ENCODE peak calls at places on chromosomes 6 and 20, in ten cellular contexts. One of them, this sample, is unnamed.

GRCh38 chr20:36585410-36586125 is 12.2 kb downstream of the TGIF2 start:
- DNase-seq in SW 1271: no peak
- DNase-seq in activated naive CD4-positive, alpha-beta T cell treated with anti-CD3 and anti-CD28 coated beads for 36 hours: no peak
- DNase-seq in activated T-cell treated with anti-CD3 and anti-CD28 coated beads, Interleukin-2, amount 50 U/mL, for 72 hours: no peak
- DNase-seq in effector CD8-positive, alpha-beta T cell: no peak
- DNase-seq in anterior cingulate cortex: no peak
- DNase-seq in naive thymus-derived CD4-positive, alpha-beta T cell: no peak
- DNase-seq in right cardiac atrium: no peak
- DNase-seq in IMR-90: peak; percentile 20
- DNase-seq in type B pancreatic cell: no peak
- DNase-seq in this sample: no peak

GRCh38 chr20:39534846-39535245 is 572.7 kb downstream of the DHX35 start:
- DNase-seq in SW 1271: no peak
- DNase-seq in activated naive CD4-positive, alpha-beta T cell treated with anti-CD3 and anti-CD28 coated beads for 36 hours: no peak
- DNase-seq in activated T-cell treated with anti-CD3 and anti-CD28 coated beads, Interleukin-2, amount 50 U/mL, for 72 hours: no peak
- DNase-seq in effector CD8-positive, alpha-beta T cell: no peak
- DNase-seq in anterior cingulate cortex: no peak
- DNase-seq in naive thymus-derived CD4-positive, alpha-beta T cell: no peak
- DNase-seq in right cardiac atrium: no peak
- DNase-seq in IMR-90: no peak
- DNase-seq in type B pancreatic cell: no peak
- DNase-seq in this sample: no peak

GRCh38 chr6:46290916-46291633 is 120.3 kb upstream of the ENPP5 start:
- DNase-seq in SW 1271: no peak
- DNase-seq in activated naive CD4-positive, alpha-beta T cell treated with anti-CD3 and anti-CD28 coated beads for 36 hours: no peak
- DNase-seq in activated T-cell treated with anti-CD3 and anti-CD28 coated beads, Interleukin-2, amount 50 U/mL, for 72 hours: no peak
- DNase-seq in effector CD8-positive, alpha-beta T cell: no peak
- DNase-seq in anterior cingulate cortex: no peak
- DNase-seq in naive thymus-derived CD4-positive, alpha-beta T cell: no peak
- DNase-seq in right cardiac atrium: no peak
- DNase-seq in IMR-90: no peak
- DNase-seq in type B pancreatic cell: no peak
- DNase-seq in this sample: no peak

GRCh38 chr20:39876974-39877615 is 811.9 kb downstream of the MAFB start:
- DNase-seq in SW 1271: no peak
- DNase-seq in activated naive CD4-positive, alpha-beta T cell treated with anti-CD3 and anti-CD28 coated beads for 36 hours: no peak
- DNase-seq in activated T-cell treated with anti-CD3 and anti-CD28 coated beads, Interleukin-2, amount 50 U/mL, for 72 hours: no peak
- DNase-seq in effector CD8-positive, alpha-beta T cell: no peak
- DNase-seq in anterior cingulate cortex: no peak
- DNase-seq in naive thymus-derived CD4-positive, alpha-beta T cell: no peak
- DNase-seq in right cardiac atrium: no peak
- DNase-seq in IMR-90: no peak
- DNase-seq in type B pancreatic cell: no peak
- DNase-seq in this sample: no peak

GRCh38 chr6:54031194-54031593 is 80.0 kb upstream of the MLIP start:
- DNase-seq in SW 1271: no peak
- DNase-seq in activated naive CD4-positive, alpha-beta T cell treated with anti-CD3 and anti-CD28 coated beads for 36 hours: no peak
- DNase-seq in activated T-cell treated with anti-CD3 and anti-CD28 coated beads, Interleukin-2, amount 50 U/mL, for 72 hours: no peak
- DNase-seq in effector CD8-positive, alpha-beta T cell: no peak
- DNase-seq in anterior cingulate cortex: no peak
- DNase-seq in naive thymus-derived CD4-positive, alpha-beta T cell: no peak
- DNase-seq in right cardiac atrium: no peak
- DNase-seq in IMR-90: no peak
- DNase-seq in type B pancreatic cell: no peak
- DNase-seq in this sample: no peak

GRCh38 chr6:14149053-14149746 is 31.6 kb downstream of the CD83 start:
- DNase-seq in SW 1271: no peak
- DNase-seq in activated naive CD4-positive, alpha-beta T cell treated with anti-CD3 and anti-CD28 coated beads for 36 hours: no peak
- DNase-seq in activated T-cell treated with anti-CD3 and anti-CD28 coated beads, Interleukin-2, amount 50 U/mL, for 72 hours: no peak
- DNase-seq in effector CD8-positive, alpha-beta T cell: no peak
- DNase-seq in anterior cingulate cortex: no peak
- DNase-seq in naive thymus-derived CD4-positive, alpha-beta T cell: no peak
- DNase-seq in right cardiac atrium: no peak
- DNase-seq in IMR-90: no peak
- DNase-seq in type B pancreatic cell: no peak
- DNase-seq in this sample: no peak

GRCh38 chr20:64219202-64219601 is 36.3 kb upstream of the PCMTD2 start:
- DNase-seq in SW 1271: no peak
- DNase-seq in activated naive CD4-positive, alpha-beta T cell treated with anti-CD3 and anti-CD28 coated beads for 36 hours: no peak
- DNase-seq in activated T-cell treated with anti-CD3 and anti-CD28 coated beads, Interleukin-2, amount 50 U/mL, for 72 hours: no peak
- DNase-seq in effector CD8-positive, alpha-beta T cell: no peak
- DNase-seq in anterior cingulate cortex: no peak
- DNase-seq in naive thymus-derived CD4-positive, alpha-beta T cell: no peak
- DNase-seq in right cardiac atrium: no peak
- DNase-seq in IMR-90: no peak
- DNase-seq in type B pancreatic cell: no peak
- DNase-seq in this sample: no peak

GRCh38 chr20:14622796-14623195 is 285.4 kb upstream of the FLRT3 start:
- DNase-seq in SW 1271: no peak
- DNase-seq in activated naive CD4-positive, alpha-beta T cell treated with anti-CD3 and anti-CD28 coated beads for 36 hours: no peak
- DNase-seq in activated T-cell treated with anti-CD3 and anti-CD28 coated beads, Interleukin-2, amount 50 U/mL, for 72 hours: no peak
- DNase-seq in effector CD8-positive, alpha-beta T cell: no peak
- DNase-seq in anterior cingulate cortex: no peak
- DNase-seq in naive thymus-derived CD4-positive, alpha-beta T cell: no peak
- DNase-seq in right cardiac atrium: no peak
- DNase-seq in IMR-90: peak; percentile 2
- DNase-seq in type B pancreatic cell: no peak
- DNase-seq in this sample: no peak

GRCh38 chr20:20663841-20664240 is 48.6 kb downstream of the RALGAPA2 start:
- DNase-seq in SW 1271: no peak
- DNase-seq in activated naive CD4-positive, alpha-beta T cell treated with anti-CD3 and anti-CD28 coated beads for 36 hours: no peak
- DNase-seq in activated T-cell treated with anti-CD3 and anti-CD28 coated beads, Interleukin-2, amount 50 U/mL, for 72 hours: no peak
- DNase-seq in effector CD8-positive, alpha-beta T cell: no peak
- DNase-seq in anterior cingulate cortex: no peak
- DNase-seq in naive thymus-derived CD4-positive, alpha-beta T cell: no peak
- DNase-seq in right cardiac atrium: no peak
- DNase-seq in IMR-90: no peak
- DNase-seq in type B pancreatic cell: no peak
- DNase-seq in this sample: no peak

GRCh38 chr6:28658475-28659249 is 133.0 kb downstream of the GPX5 start:
- DNase-seq in SW 1271: no peak
- DNase-seq in activated naive CD4-positive, alpha-beta T cell treated with anti-CD3 and anti-CD28 coated beads for 36 hours: no peak
- DNase-seq in activated T-cell treated with anti-CD3 and anti-CD28 coated beads, Interleukin-2, amount 50 U/mL, for 72 hours: no peak
- DNase-seq in effector CD8-positive, alpha-beta T cell: no peak
- DNase-seq in anterior cingulate cortex: no peak
- DNase-seq in naive thymus-derived CD4-positive, alpha-beta T cell: no peak
- DNase-seq in right cardiac atrium: no peak
- DNase-seq in IMR-90: peak; percentile 12
- DNase-seq in type B pancreatic cell: no peak
- DNase-seq in this sample: no peak

GRCh38 chr20:63060057-63060991 is 53.6 kb upstream of the BHLHE23 start:
- DNase-seq in SW 1271: no peak
- DNase-seq in activated naive CD4-positive, alpha-beta T cell treated with anti-CD3 and anti-CD28 coated beads for 36 hours: no peak
- DNase-seq in activated T-cell treated with anti-CD3 and anti-CD28 coated beads, Interleukin-2, amount 50 U/mL, for 72 hours: no peak
- DNase-seq in effector CD8-positive, alpha-beta T cell: no peak
- DNase-seq in anterior cingulate cortex: no peak
- DNase-seq in naive thymus-derived CD4-positive, alpha-beta T cell: no peak
- DNase-seq in right cardiac atrium: no peak
- DNase-seq in IMR-90: peak; percentile 22
- DNase-seq in type B pancreatic cell: no peak
- DNase-seq in this sample: no peak

GRCh38 chr6:142822882-142823578 is 121.9 kb downstream of the HIVEP2 start:
- DNase-seq in SW 1271: no peak
- DNase-seq in activated naive CD4-positive, alpha-beta T cell treated with anti-CD3 and anti-CD28 coated beads for 36 hours: peak; percentile 57
- DNase-seq in activated T-cell treated with anti-CD3 and anti-CD28 coated beads, Interleukin-2, amount 50 U/mL, for 72 hours: peak; percentile 38
- DNase-seq in effector CD8-positive, alpha-beta T cell: no peak
- DNase-seq in anterior cingulate cortex: no peak
- DNase-seq in naive thymus-derived CD4-positive, alpha-beta T cell: no peak
- DNase-seq in right cardiac atrium: no peak
- DNase-seq in IMR-90: no peak
- DNase-seq in type B pancreatic cell: no peak
- DNase-seq in this sample: peak; percentile 50

GRCh38 chr20:50824137-50824536 is 29.3 kb downstream of the BCAS4 start:
- DNase-seq in SW 1271: no peak
- DNase-seq in activated naive CD4-positive, alpha-beta T cell treated with anti-CD3 and anti-CD28 coated beads for 36 hours: no peak
- DNase-seq in activated T-cell treated with anti-CD3 and anti-CD28 coated beads, Interleukin-2, amount 50 U/mL, for 72 hours: no peak
- DNase-seq in effector CD8-positive, alpha-beta T cell: no peak
- DNase-seq in anterior cingulate cortex: no peak
- DNase-seq in naive thymus-derived CD4-positive, alpha-beta T cell: no peak
- DNase-seq in right cardiac atrium: peak; percentile 65
- DNase-seq in IMR-90: peak; percentile 86
- DNase-seq in type B pancreatic cell: no peak
- DNase-seq in this sample: no peak

GRCh38 chr6:10202581-10202980 is 212.3 kb downstream of the TFAP2A start:
- DNase-seq in SW 1271: no peak
- DNase-seq in activated naive CD4-positive, alpha-beta T cell treated with anti-CD3 and anti-CD28 coated beads for 36 hours: no peak
- DNase-seq in activated T-cell treated with anti-CD3 and anti-CD28 coated beads, Interleukin-2, amount 50 U/mL, for 72 hours: no peak
- DNase-seq in effector CD8-positive, alpha-beta T cell: no peak
- DNase-seq in anterior cingulate cortex: no peak
- DNase-seq in naive thymus-derived CD4-positive, alpha-beta T cell: no peak
- DNase-seq in right cardiac atrium: no peak
- DNase-seq in IMR-90: no peak
- DNase-seq in type B pancreatic cell: no peak
- DNase-seq in this sample: no peak

GRCh38 chr20:61246269-61246668 is 5.8 kb upstream of the CDH4 start:
- DNase-seq in SW 1271: no peak
- DNase-seq in activated naive CD4-positive, alpha-beta T cell treated with anti-CD3 and anti-CD28 coated beads for 36 hours: no peak
- DNase-seq in activated T-cell treated with anti-CD3 and anti-CD28 coated beads, Interleukin-2, amount 50 U/mL, for 72 hours: no peak
- DNase-seq in effector CD8-positive, alpha-beta T cell: no peak
- DNase-seq in anterior cingulate cortex: no peak
- DNase-seq in naive thymus-derived CD4-positive, alpha-beta T cell: no peak
- DNase-seq in right cardiac atrium: no peak
- DNase-seq in IMR-90: no peak
- DNase-seq in type B pancreatic cell: no peak
- DNase-seq in this sample: no peak

GRCh38 chr6:105077592-105078463 is 102.0 kb downstream of the POPDC3 start:
- DNase-seq in SW 1271: no peak
- DNase-seq in activated naive CD4-positive, alpha-beta T cell treated with anti-CD3 and anti-CD28 coated beads for 36 hours: no peak
- DNase-seq in activated T-cell treated with anti-CD3 and anti-CD28 coated beads, Interleukin-2, amount 50 U/mL, for 72 hours: no peak
- DNase-seq in effector CD8-positive, alpha-beta T cell: no peak
- DNase-seq in anterior cingulate cortex: no peak
- DNase-seq in naive thymus-derived CD4-positive, alpha-beta T cell: no peak
- DNase-seq in right cardiac atrium: no peak
- DNase-seq in IMR-90: peak; percentile 64
- DNase-seq in type B pancreatic cell: no peak
- DNase-seq in this sample: no peak

GRCh38 chr20:5657190-5657872 is 92.9 kb upstream of the SHLD1 start:
- DNase-seq in SW 1271: no peak
- DNase-seq in activated naive CD4-positive, alpha-beta T cell treated with anti-CD3 and anti-CD28 coated beads for 36 hours: no peak
- DNase-seq in activated T-cell treated with anti-CD3 and anti-CD28 coated beads, Interleukin-2, amount 50 U/mL, for 72 hours: no peak
- DNase-seq in effector CD8-positive, alpha-beta T cell: no peak
- DNase-seq in anterior cingulate cortex: no peak
- DNase-seq in naive thymus-derived CD4-positive, alpha-beta T cell: no peak
- DNase-seq in right cardiac atrium: peak; percentile 41
- DNase-seq in IMR-90: peak; percentile 99
- DNase-seq in type B pancreatic cell: no peak
- DNase-seq in this sample: no peak

GRCh38 chr20:53654932-53655674 is 61.5 kb upstream of the ZNF217 start:
- DNase-seq in SW 1271: no peak
- DNase-seq in activated naive CD4-positive, alpha-beta T cell treated with anti-CD3 and anti-CD28 coated beads for 36 hours: no peak
- DNase-seq in activated T-cell treated with anti-CD3 and anti-CD28 coated beads, Interleukin-2, amount 50 U/mL, for 72 hours: no peak
- DNase-seq in effector CD8-positive, alpha-beta T cell: no peak
- DNase-seq in anterior cingulate cortex: no peak
- DNase-seq in naive thymus-derived CD4-positive, alpha-beta T cell: no peak
- DNase-seq in right cardiac atrium: no peak
- DNase-seq in IMR-90: no peak
- DNase-seq in type B pancreatic cell: no peak
- DNase-seq in this sample: no peak

GRCh38 chr20:3353646-3354045 is 53.8 kb downstream of the DNAAF9 start:
- DNase-seq in SW 1271: no peak
- DNase-seq in activated naive CD4-positive, alpha-beta T cell treated with anti-CD3 and anti-CD28 coated beads for 36 hours: no peak
- DNase-seq in activated T-cell treated with anti-CD3 and anti-CD28 coated beads, Interleukin-2, amount 50 U/mL, for 72 hours: no peak
- DNase-seq in effector CD8-positive, alpha-beta T cell: no peak
- DNase-seq in anterior cingulate cortex: no peak
- DNase-seq in naive thymus-derived CD4-positive, alpha-beta T cell: no peak
- DNase-seq in right cardiac atrium: no peak
- DNase-seq in IMR-90: no peak
- DNase-seq in type B pancreatic cell: no peak
- DNase-seq in this sample: no peak

GRCh38 chr6:150254671-150255228 is 111.9 kb downstream of the PPP1R14C start:
- DNase-seq in SW 1271: no peak
- DNase-seq in activated naive CD4-positive, alpha-beta T cell treated with anti-CD3 and anti-CD28 coated beads for 36 hours: no peak
- DNase-seq in activated T-cell treated with anti-CD3 and anti-CD28 coated beads, Interleukin-2, amount 50 U/mL, for 72 hours: peak; percentile 34
- DNase-seq in effector CD8-positive, alpha-beta T cell: no peak
- DNase-seq in anterior cingulate cortex: no peak
- DNase-seq in naive thymus-derived CD4-positive, alpha-beta T cell: no peak
- DNase-seq in right cardiac atrium: no peak
- DNase-seq in IMR-90: peak; percentile 27
- DNase-seq in type B pancreatic cell: no peak
- DNase-seq in this sample: no peak

GRCh38 chr20:24735263-24735662 is 213.8 kb upstream of the CST7 start:
- DNase-seq in SW 1271: no peak
- DNase-seq in activated naive CD4-positive, alpha-beta T cell treated with anti-CD3 and anti-CD28 coated beads for 36 hours: no peak
- DNase-seq in activated T-cell treated with anti-CD3 and anti-CD28 coated beads, Interleukin-2, amount 50 U/mL, for 72 hours: no peak
- DNase-seq in effector CD8-positive, alpha-beta T cell: no peak
- DNase-seq in anterior cingulate cortex: no peak
- DNase-seq in naive thymus-derived CD4-positive, alpha-beta T cell: no peak
- DNase-seq in right cardiac atrium: no peak
- DNase-seq in IMR-90: no peak
- DNase-seq in type B pancreatic cell: no peak
- DNase-seq in this sample: no peak

GRCh38 chr20:9235518-9235917 is 166.6 kb downstream of the PLCB4 start:
- DNase-seq in SW 1271: no peak
- DNase-seq in activated naive CD4-positive, alpha-beta T cell treated with anti-CD3 and anti-CD28 coated beads for 36 hours: no peak
- DNase-seq in activated T-cell treated with anti-CD3 and anti-CD28 coated beads, Interleukin-2, amount 50 U/mL, for 72 hours: no peak
- DNase-seq in effector CD8-positive, alpha-beta T cell: no peak
- DNase-seq in anterior cingulate cortex: no peak
- DNase-seq in naive thymus-derived CD4-positive, alpha-beta T cell: no peak
- DNase-seq in right cardiac atrium: no peak
- DNase-seq in IMR-90: peak; percentile 75
- DNase-seq in type B pancreatic cell: no peak
- DNase-seq in this sample: no peak

GRCh38 chr20:49989234-49990065 is 6.7 kb downstream of the SNAI1 start:
- DNase-seq in SW 1271: no peak
- DNase-seq in activated naive CD4-positive, alpha-beta T cell treated with anti-CD3 and anti-CD28 coated beads for 36 hours: no peak
- DNase-seq in activated T-cell treated with anti-CD3 and anti-CD28 coated beads, Interleukin-2, amount 50 U/mL, for 72 hours: no peak
- DNase-seq in effector CD8-positive, alpha-beta T cell: no peak
- DNase-seq in anterior cingulate cortex: no peak
- DNase-seq in naive thymus-derived CD4-positive, alpha-beta T cell: no peak
- DNase-seq in right cardiac atrium: peak; percentile 86
- DNase-seq in IMR-90: peak; percentile 87
- DNase-seq in type B pancreatic cell: no peak
- DNase-seq in this sample: no peak

GRCh38 chr6:132892929-132893771 is 78.8 kb downstream of the RPS12 start:
- DNase-seq in SW 1271: no peak
- DNase-seq in activated naive CD4-positive, alpha-beta T cell treated with anti-CD3 and anti-CD28 coated beads for 36 hours: no peak
- DNase-seq in activated T-cell treated with anti-CD3 and anti-CD28 coated beads, Interleukin-2, amount 50 U/mL, for 72 hours: no peak
- DNase-seq in effector CD8-positive, alpha-beta T cell: no peak
- DNase-seq in anterior cingulate cortex: no peak
- DNase-seq in naive thymus-derived CD4-positive, alpha-beta T cell: no peak
- DNase-seq in right cardiac atrium: no peak
- DNase-seq in IMR-90: peak; percentile 6
- DNase-seq in type B pancreatic cell: no peak
- DNase-seq in this sample: no peak